ENCODE peak calls at places on chromosomes 16 and 17, in four cellular contexts. C, K, P and S are unnamed samples.

GRCh38 chr16:13554020-13554419 is 365.9 kb upstream of the ERCC4 start:
- DNase-seq in C (no peak), P (no peak), K (no peak), S (no peak)

GRCh38 chr16:19014456-19014855 is 30.7 kb downstream of the TMC7 start:
- DNase-seq in K (peak; percentile 30), C (no peak), P (no peak), S (no peak)

GRCh38 chr17:18055597-18055996 is 16.4 kb downstream of the GID4 start:
- DNase-seq in P (no peak), C (no peak), K (no peak), S (no peak)

GRCh38 chr16:30409125-30410060 is 2.0 kb downstream of the ZNF771 start:
- DNase-seq in P (peak; percentile 88), K (peak; percentile 88), C (peak; percentile 94), S (no peak)

GRCh38 chr17:49434821-49435581 is 20.3 kb upstream of the PHB1 start:
- DNase-seq in K (peak; percentile 53), P (peak; percentile 95), C (no peak), S (no peak)

GRCh38 chr17:81867952-81868673 is 3.0 kb downstream of the ARHGDIA start:
- DNase-seq in P (no peak), C (peak; percentile 58), K (peak; percentile 33), S (no peak)

GRCh38 chr16:82034981-82035612 is at the start of gene HSD17B2:
- DNase-seq in C (no peak), K (peak; percentile 33), P (peak; percentile 21), S (no peak)

GRCh38 chr17:77208217-77208808 is 67.5 kb downstream of the SEC14L1 start:
- DNase-seq in K (peak; percentile 82), P (no peak), C (peak; percentile 45), S (no peak)

GRCh38 chr16:71320021-71320420 is 30.8 kb upstream of the CMTR2 start:
- DNase-seq in K (no peak), C (no peak), P (no peak), S (no peak)

GRCh38 chr17:27593857-27594255 is 37.1 kb upstream of the LGALS9 start:
- DNase-seq in C (no peak), P (no peak), K (no peak), S (no peak)
- H3K27ac ChIP-seq in C (no peak overlapping the region), P (no peak overlapping the region), K (no peak overlapping the region), S (no peak overlapping the region)

GRCh38 chr17:42421479-42422332 is 1.4 kb downstream of the CAVIN1 start:
- DNase-seq in C (peak; percentile 83), P (no peak), K (peak; percentile 90), S (no peak)
- H3K27ac ChIP-seq in C (peak overlapping the region; percentile 54), P (peak overlapping the region; percentile 93), K (peak overlapping the region; percentile 91), S (peak overlapping the region; percentile 90)

DNA sequence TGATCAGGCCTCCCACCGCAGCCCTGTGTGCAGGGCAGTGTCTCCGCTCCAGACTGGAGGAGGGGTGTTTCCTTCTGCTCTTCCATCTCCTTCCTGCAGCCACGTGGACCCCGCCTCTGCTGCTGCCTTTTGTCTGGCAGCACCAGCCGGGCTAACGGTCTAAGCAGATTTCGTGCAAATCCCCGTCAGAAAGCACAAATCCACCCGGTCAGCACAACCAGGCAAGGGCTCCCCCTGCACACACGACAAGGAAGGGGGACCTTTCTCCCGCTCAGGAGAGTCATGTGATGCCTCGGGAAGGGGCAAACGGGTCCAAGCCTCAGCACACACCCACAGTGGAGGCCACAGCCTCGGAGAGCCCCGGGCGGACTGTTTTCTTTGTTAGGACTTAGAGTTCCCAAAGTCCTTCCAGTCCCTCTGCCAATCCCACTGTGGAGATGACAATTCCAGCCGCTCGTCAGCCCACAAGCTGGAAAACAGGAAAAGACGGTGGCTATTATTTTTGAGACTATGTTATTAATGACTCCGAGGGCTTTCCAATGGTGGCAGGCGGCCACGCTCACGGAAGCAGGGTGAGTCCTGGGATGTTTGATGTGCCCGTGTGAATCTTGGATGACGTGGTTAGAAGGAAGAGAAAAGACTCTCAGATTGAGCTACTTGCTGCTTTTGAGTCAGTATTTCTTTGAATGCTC is 22.5 kb upstream of the MEAK7 start:
- DNase-seq in K (peak; percentile 90), P (no peak), C (no peak), S (no peak)
- H3K27ac ChIP-seq in K (peak overlapping the region; percentile 65), P (no peak overlapping the region), C (no peak overlapping the region), S (peak overlapping the region; percentile 46)

GRCh38 chr16:73171380-73171779 is 123.5 kb upstream of the ZFHX3 start:
- DNase-seq in P (no peak), K (no peak), C (no peak), S (no peak)

GRCh38 chr16:73173396-73173795 is 125.5 kb upstream of the ZFHX3 start:
- DNase-seq in C (no peak), P (no peak), K (peak; percentile 37), S (no peak)

GRCh38 chr16:73170587-73170986 is 122.7 kb upstream of the ZFHX3 start:
- DNase-seq in P (no peak), C (no peak), K (no peak), S (no peak)

GRCh38 chr16:73172621-73173312 is 124.8 kb upstream of the ZFHX3 start:
- DNase-seq in P (peak; percentile 36), C (peak; percentile 87), K (peak; percentile 83), S (no peak)

DNA sequence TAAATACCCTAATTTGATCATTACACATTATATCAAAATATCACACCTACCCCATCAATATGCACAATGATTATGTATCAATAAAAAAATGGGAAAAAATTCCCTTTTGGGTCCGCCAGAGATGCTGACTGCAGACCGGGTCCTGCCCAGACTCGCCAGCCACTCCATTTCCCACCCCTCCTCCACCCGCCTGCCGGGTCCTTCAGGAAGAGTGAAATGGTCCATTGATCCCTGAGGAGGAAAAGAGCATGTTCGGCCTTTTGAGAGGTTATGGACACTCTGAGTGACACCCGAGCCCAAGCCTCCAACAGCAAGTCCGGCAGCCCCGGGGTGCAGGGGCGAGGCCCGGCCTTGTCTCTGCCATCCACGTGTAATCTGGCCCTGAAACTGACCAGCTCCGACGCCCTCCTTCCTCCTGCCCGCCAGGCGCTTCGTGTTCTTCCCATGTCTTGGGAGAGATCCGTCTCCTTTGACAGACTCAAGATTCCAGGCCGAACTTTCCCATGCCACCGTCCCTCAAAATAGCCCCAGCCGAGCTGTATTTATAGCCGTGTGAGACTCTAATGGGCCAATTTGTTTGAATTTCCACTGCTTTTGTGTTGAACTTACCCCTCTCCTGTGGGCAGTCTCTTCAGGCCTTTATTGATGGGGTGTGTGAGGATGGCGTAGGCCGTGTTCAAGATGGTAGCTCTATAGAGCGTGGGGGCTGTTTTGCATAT is 124.1 kb upstream of the ZFHX3 start:
- DNase-seq in P (no peak), K (no peak), C (no peak), S (no peak)
- H3K27ac ChIP-seq in P (no peak overlapping the region), K (peak overlapping the region; percentile 30), C (peak overlapping the region; percentile 7), S (no peak overlapping the region)

GRCh38 chr17:63840591-63841349 is 1.7 kb downstream of the SMARCD2 start:
- DNase-seq in P (no peak), C (peak; percentile 57), K (peak; percentile 34), S (no peak)

GRCh38 chr17:63837480-63837879 is 5.0 kb downstream of the SMARCD2 start:
- DNase-seq in K (no peak), C (peak; percentile 62), P (no peak), S (no peak)

GRCh38 chr17:63838586-63839184 is 3.8 kb downstream of the SMARCD2 start:
- DNase-seq in P (no peak), C (peak; percentile 96), K (peak; percentile 87), S (peak; percentile 73)

GRCh38 chr17:63836811-63837210 is 5.7 kb downstream of the SMARCD2 start:
- DNase-seq in P (no peak), C (no peak), K (no peak), S (no peak)

DNA sequence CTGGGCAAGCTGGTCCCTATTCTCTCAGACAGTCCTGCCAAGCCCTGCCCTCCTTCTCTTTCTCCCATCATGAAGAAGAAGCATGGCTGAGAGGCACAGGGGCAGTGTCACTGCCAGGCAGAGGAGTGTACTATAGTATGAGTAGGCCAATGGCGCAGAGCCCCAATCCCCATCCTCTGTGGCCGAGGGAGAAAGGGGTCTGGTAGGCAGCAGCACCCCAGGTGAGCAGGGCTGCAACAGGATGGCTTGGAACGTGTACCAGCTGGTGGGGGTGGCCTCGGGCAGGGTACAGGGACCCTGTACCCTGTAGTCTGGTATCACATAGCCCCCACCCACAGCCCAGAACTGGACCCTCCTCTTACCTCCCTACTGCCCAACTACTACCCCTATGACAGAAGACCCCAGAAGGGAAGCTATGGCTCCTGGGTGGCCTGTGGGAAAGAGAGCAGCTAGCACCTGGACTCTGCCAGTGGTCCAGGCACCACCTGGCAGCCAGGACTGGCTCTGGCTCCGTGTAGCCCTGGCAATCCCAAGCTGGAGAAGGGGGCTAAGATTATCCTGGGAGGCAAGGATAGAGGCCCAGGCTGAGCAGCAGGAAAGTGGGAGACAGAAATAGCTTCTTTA is 4.4 kb downstream of the SMARCD2 start:
- DNase-seq in P (no peak), C (no peak), K (no peak), S (no peak)
- H3K27ac ChIP-seq in P (peak overlapping the region; percentile 6), C (no peak overlapping the region), K (no peak overlapping the region), S (peak overlapping the region; percentile 65)

DNA sequence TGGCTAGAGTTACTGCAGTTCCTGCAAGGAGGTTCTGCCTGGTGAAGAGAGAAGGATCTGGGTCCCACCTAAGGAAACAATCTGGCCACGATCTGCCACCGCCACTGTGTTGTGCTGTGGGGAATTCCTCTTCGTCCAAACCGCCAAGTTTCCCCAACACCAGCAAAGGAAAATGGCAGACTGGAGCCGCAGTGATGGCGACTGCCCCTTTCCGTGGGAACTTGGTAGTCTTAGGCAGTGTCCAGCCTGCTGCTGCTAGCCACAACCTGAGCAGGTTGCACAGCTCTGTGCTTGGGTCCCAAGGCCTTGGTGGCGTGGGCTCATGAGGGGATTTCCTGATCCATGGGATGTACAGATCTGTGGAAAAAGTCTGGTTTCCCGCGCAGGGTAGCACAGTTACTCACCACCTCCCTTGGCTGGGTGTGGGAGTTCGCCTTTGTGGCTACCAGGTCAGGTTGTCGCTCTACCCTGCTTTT is 28.6 kb downstream of the NFATC3 start:
- DNase-seq in C (no peak), P (no peak), K (no peak), S (no peak)
- H3K27ac ChIP-seq in C (no peak overlapping the region), P (no peak overlapping the region), K (no peak overlapping the region), S (no peak overlapping the region)

DNA sequence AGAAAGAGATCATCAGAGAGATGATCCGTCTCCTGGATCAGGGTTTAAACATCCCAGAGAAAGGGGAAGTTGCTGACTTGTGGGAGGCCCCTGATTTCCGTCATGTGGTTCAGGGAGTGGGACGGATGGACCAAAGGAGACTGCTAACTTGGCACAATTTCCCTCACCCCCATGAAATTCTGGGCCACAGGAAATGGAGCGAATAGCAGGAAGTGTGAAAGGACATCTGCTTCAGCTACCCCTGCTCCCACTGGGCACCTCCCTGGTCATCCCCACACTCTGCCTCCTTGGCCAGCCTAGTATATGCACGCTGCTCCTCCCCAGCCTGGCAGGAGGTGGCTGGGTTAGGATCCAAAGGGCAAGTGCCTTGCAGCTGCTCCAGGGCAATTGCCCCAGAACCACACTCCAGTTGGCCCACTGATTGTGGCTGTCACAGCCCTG is 1.3 kb downstream of the ARRB2 start:
- DNase-seq in P (no peak), C (no peak), K (no peak), S (no peak)
- H3K27ac ChIP-seq in P (peak overlapping the region; percentile 94), C (no peak overlapping the region), K (no peak overlapping the region), S (no peak overlapping the region)